ENCODE peak calls at places on chromosome 12, in nine cellular contexts. A, C, V, U, H, Q, T, L and Z are unnamed samples.

GRCh38 chr12:102896067-102896466 is 21.0 kb downstream of the PAH start:
- DNase-seq in A (no peak), C (no peak), V (no peak), U (no peak), H (no peak), Q (no peak), T (no peak), L (no peak), Z (no peak)

GRCh38 chr12:78406776-78407335 is 457.7 kb upstream of the SYT1 start:
- DNase-seq in A (no peak), C (no peak), V (no peak), U (no peak), H (no peak), Q (no peak), T (no peak), L (no peak), Z (no peak)

GRCh38 chr12:16939871-16940306 is 333.9 kb upstream of the LMO3 start:
- DNase-seq in A (no peak), C (peak), V (peak), U (no peak), H (no peak), Q (no peak), T (peak), L (peak), Z (no peak)

GRCh38 chr12:6608592-6609311 is 1.6 kb upstream of the CHD4 start:
- DNase-seq in A (no peak), C (no peak), V (no peak), U (peak), H (peak), Q (no peak), T (peak), L (peak), Z (peak)

GRCh38 chr12:55717397-55718007 is 1.7 kb downstream of the BLOC1S1 start:
- DNase-seq in A (no peak), C (no peak), V (no peak), U (no peak), H (no peak), Q (no peak), T (no peak), L (no peak), Z (no peak)

GRCh38 chr12:74144396-74144795 is 393.2 kb upstream of the ATXN7L3B start:
- DNase-seq in A (no peak), C (no peak), V (no peak), U (no peak), H (no peak), Q (no peak), T (no peak), L (no peak), Z (no peak)

GRCh38 chr12:115132145-115132544 is 448.2 kb upstream of the TBX3 start:
- DNase-seq in A (no peak), C (no peak), V (no peak), U (no peak), H (no peak), Q (no peak), T (no peak), L (no peak), Z (no peak)

GRCh38 chr12:4280351-4281163 is 7.0 kb downstream of the CCND2 start:
- DNase-seq in A (no peak), C (no peak), V (peak), U (peak), H (peak), Q (peak), T (no peak), L (no peak), Z (no peak)

GRCh38 chr12:95611676-95612309 is 60.5 kb upstream of the USP44 start:
- DNase-seq in A (no peak), C (no peak), V (no peak), U (no peak), H (no peak), Q (no peak), T (peak), L (peak), Z (no peak)

GRCh38 chr12:121123488-121123887 is 9.2 kb upstream of the P2RX7 start:
- DNase-seq in A (no peak), C (no peak), V (no peak), U (no peak), H (no peak), Q (no peak), T (no peak), L (no peak), Z (no peak)

GRCh38 chr12:57840701-57841100 is 5.8 kb downstream of the CTDSP2 start:
- DNase-seq in A (peak), C (peak), V (no peak), U (no peak), H (no peak), Q (no peak), T (peak), L (no peak), Z (no peak)

GRCh38 chr12:55996715-55997534 is at the start of gene SUOX:
- DNase-seq in A (peak), C (peak), V (peak), U (peak), H (peak), Q (peak), T (peak), L (peak), Z (peak)

GRCh38 chr12:11638271-11638916 is 11.1 kb upstream of the ETV6 start:
- DNase-seq in A (no peak), C (no peak), V (peak), U (no peak), H (no peak), Q (no peak), T (no peak), L (no peak), Z (no peak)

GRCh38 chr12:108037960-108038359 is 91.1 kb upstream of the WSCD2 start:
- DNase-seq in A (no peak), C (no peak), V (no peak), U (no peak), H (no peak), Q (no peak), T (no peak), L (no peak), Z (no peak)

GRCh38 chr12:4769073-4769472 is 48.9 kb downstream of the GALNT8 start:
- DNase-seq in A (no peak), C (no peak), V (no peak), U (no peak), H (no peak), Q (no peak), T (no peak), L (no peak), Z (no peak)

GRCh38 chr12:75632452-75632851 is 121.0 kb upstream of the KRR1 start:
- DNase-seq in A (no peak), C (no peak), V (no peak), U (no peak), H (no peak), Q (no peak), T (no peak), L (no peak), Z (no peak)

GRCh38 chr12:81245918-81246611 is 168.2 kb downstream of the ACSS3 start:
- DNase-seq in A (no peak), C (no peak), V (peak), U (no peak), H (no peak), Q (no peak), T (no peak), L (no peak), Z (no peak)

GRCh38 chr12:132501189-132501940 is 11.4 kb downstream of the FBRSL1 start:
- DNase-seq in A (no peak), C (no peak), V (no peak), U (no peak), H (no peak), Q (peak), T (no peak), L (no peak), Z (no peak)

GRCh38 chr12:41067941-41068645 is 120.0 kb upstream of the PDZRN4 start:
- DNase-seq in A (no peak), C (no peak), V (no peak), U (no peak), H (no peak), Q (no peak), T (no peak), L (peak), Z (no peak)

GRCh38 chr12:118307069-118307954 is 65.4 kb downstream of the TAOK3 start:
- DNase-seq in A (no peak), C (no peak), V (no peak), U (no peak), H (no peak), Q (no peak), T (no peak), L (peak), Z (no peak)

GRCh38 chr12:19972325-19973288 is 395.7 kb upstream of the PDE3A start:
- DNase-seq in A (no peak), C (no peak), V (no peak), U (no peak), H (no peak), Q (no peak), T (no peak), L (no peak), Z (no peak)

GRCh38 chr12:56517854-56518253 is 3.8 kb upstream of the RBMS2 start:
- DNase-seq in A (no peak), C (no peak), V (no peak), U (no peak), H (no peak), Q (no peak), T (peak), L (no peak), Z (no peak)

GRCh38 chr12:3837049-3837448 is 36.1 kb downstream of the PARP11 start:
- DNase-seq in A (no peak), C (no peak), V (no peak), U (no peak), H (no peak), Q (no peak), T (no peak), L (no peak), Z (no peak)

GRCh38 chr12:47991106-47991550 is 13.1 kb downstream of the COL2A1 start:
- DNase-seq in A (no peak), C (no peak), V (no peak), U (peak), H (no peak), Q (no peak), T (no peak), L (no peak), Z (peak)

GRCh38 chr12:98669751-98670150 is 24.7 kb downstream of the APAF1 start:
- DNase-seq in A (no peak), C (no peak), V (no peak), U (no peak), H (no peak), Q (no peak), T (no peak), L (no peak), Z (no peak)

GRCh38 chr12:30700216-30700900 is 4.7 kb upstream of the IPO8 start:
- DNase-seq in A (no peak), C (no peak), V (no peak), U (no peak), H (no peak), Q (no peak), T (no peak), L (no peak), Z (no peak)

GRCh38 chr12:132264086-132265010 is 65.0 kb downstream of the GALNT9 start:
- DNase-seq in A (no peak), C (no peak), V (no peak), U (no peak), H (no peak), Q (peak), T (no peak), L (no peak), Z (no peak)

GRCh38 chr12:93895096-93895460 is 217.9 kb downstream of the CRADD start:
- DNase-seq in A (no peak), C (no peak), V (peak), U (no peak), H (no peak), Q (no peak), T (no peak), L (no peak), Z (no peak)

GRCh38 chr12:123148223-123148622 is 2.7 kb downstream of the PITPNM2 start:
- DNase-seq in A (no peak), C (no peak), V (no peak), U (no peak), H (no peak), Q (no peak), T (no peak), L (no peak), Z (peak)

GRCh38 chr12:71046215-71046614 is 111.6 kb downstream of the TSPAN8 start:
- DNase-seq in A (no peak), C (no peak), V (no peak), U (no peak), H (no peak), Q (no peak), T (no peak), L (peak), Z (no peak)

GRCh38 chr12:19847294-19848059 is 408.2 kb downstream of the AEBP2 start:
- DNase-seq in A (no peak), C (no peak), V (no peak), U (no peak), H (peak), Q (no peak), T (no peak), L (no peak), Z (no peak)

GRCh38 chr12:44774815-44775411 is 101.2 kb downstream of the NELL2 start:
- DNase-seq in A (peak), C (peak), V (peak), U (no peak), H (no peak), Q (no peak), T (peak), L (peak), Z (no peak)

GRCh38 chr12:19830461-19830860 is 391.2 kb downstream of the AEBP2 start:
- DNase-seq in A (no peak), C (no peak), V (no peak), U (no peak), H (no peak), Q (no peak), T (no peak), L (no peak), Z (no peak)

GRCh38 chr12:67512061-67512460 is 136.5 kb upstream of the DYRK2 start:
- DNase-seq in A (no peak), C (no peak), V (no peak), U (no peak), H (no peak), Q (no peak), T (no peak), L (no peak), Z (no peak)

GRCh38 chr12:120110550-120111501 is 5.7 kb downstream of the RAB35 start:
- DNase-seq in A (no peak), C (peak), V (peak), U (peak), H (no peak), Q (no peak), T (no peak), L (no peak), Z (no peak)

GRCh38 chr12:65632131-65632855 is 192.0 kb upstream of the HMGA2 start:
- DNase-seq in A (no peak), C (no peak), V (no peak), U (no peak), H (no peak), Q (no peak), T (no peak), L (no peak), Z (no peak)

GRCh38 chr12:13000616-13000934 is 510 bp upstream of the HEBP1 start:
- DNase-seq in A (no peak), C (no peak), V (no peak), U (no peak), H (no peak), Q (no peak), T (no peak), L (peak), Z (no peak)

DNA sequence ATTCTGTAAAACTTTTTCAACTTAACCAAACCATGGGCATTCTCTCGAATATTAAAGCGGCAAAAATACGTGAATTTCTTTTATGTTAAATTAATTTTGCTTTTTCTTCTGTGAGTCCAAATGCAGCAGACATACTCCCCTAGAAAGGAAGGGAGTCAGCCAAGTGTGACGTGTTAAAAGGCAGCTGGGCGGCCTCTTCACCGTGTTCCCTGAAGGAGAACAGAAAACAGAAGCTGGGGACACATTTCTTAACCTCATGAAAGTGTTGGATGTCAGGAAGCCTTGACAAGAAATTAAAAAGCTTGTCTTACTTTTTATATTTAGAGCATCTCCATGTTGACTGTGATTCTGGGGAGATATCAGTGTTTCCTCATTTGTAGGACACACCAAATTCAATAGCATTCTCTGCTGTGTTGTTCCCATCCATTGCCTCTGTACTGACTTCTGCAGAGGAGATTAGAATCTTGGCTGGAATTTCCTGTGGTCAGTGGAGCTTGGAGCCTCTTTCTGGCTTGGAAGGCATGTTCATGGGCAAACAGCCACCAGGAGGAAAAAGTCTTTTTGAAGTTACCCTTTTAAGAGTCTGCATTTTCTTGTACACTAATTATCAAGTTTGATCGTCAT is 93.7 kb downstream of the RMST start:
- DNase-seq in A (no peak), C (peak), V (no peak), U (no peak), H (no peak), Q (no peak), T (peak), L (no peak), Z (no peak)
- TF ChIP-seq CTCF in A (no peak), C (no peak), V (no peak), U (no peak), H (no peak), Q (peak), T (no peak), L (no peak), Z (no peak)

DNA sequence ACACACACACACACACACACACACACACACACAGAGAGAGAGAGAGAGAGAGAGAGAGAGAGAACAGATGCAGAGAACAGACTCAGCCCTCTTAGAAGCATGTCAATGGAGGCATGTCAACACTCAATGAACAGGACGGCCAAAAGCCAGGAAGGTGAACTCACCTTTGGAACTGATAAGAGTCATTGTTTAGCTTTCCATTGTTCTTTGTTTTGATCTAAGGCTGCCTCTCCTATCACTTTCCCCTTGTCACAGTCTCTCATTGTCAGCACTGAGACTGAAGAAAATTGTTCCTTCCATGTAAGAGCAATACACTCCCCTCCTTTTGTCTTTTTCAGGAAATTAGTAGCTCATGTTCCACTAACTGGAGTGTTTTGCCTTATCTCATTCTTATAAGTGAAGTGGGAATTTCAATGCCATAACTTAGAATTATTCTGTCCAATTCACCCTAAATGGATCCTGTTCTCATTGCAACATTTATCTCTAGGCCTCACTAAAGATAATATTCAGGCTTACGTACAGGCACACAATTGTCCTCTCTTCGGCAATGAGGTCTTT is 218.0 kb downstream of the DUSP6 start:
- DNase-seq in A (no peak), C (peak), V (no peak), U (no peak), H (no peak), Q (no peak), T (peak), L (no peak), Z (no peak)
- TF ChIP-seq EP300 in A (no peak), C (no peak), V (no peak), U (no peak), H (no peak), Q (no peak), T (no peak), L (no peak), Z (no peak)

GRCh38 chr12:49664167-49664566 is 40.8 kb downstream of the PRPF40B start:
- DNase-seq in A (no peak), C (no peak), V (no peak), U (no peak), H (no peak), Q (no peak), T (no peak), L (no peak), Z (no peak)

GRCh38 chr12:49661191-49661590 is 37.8 kb downstream of the PRPF40B start:
- DNase-seq in A (no peak), C (no peak), V (no peak), U (no peak), H (no peak), Q (no peak), T (no peak), L (no peak), Z (no peak)

GRCh38 chr12:49664591-49665146 is 41.3 kb downstream of the PRPF40B start:
- DNase-seq in A (no peak), C (no peak), V (no peak), U (no peak), H (no peak), Q (no peak), T (no peak), L (no peak), Z (no peak)

GRCh38 chr12:49665384-49665783 is 41.8 kb downstream of the FMNL3 start:
- DNase-seq in A (no peak), C (no peak), V (no peak), U (no peak), H (no peak), Q (no peak), T (no peak), L (no peak), Z (no peak)

DNA sequence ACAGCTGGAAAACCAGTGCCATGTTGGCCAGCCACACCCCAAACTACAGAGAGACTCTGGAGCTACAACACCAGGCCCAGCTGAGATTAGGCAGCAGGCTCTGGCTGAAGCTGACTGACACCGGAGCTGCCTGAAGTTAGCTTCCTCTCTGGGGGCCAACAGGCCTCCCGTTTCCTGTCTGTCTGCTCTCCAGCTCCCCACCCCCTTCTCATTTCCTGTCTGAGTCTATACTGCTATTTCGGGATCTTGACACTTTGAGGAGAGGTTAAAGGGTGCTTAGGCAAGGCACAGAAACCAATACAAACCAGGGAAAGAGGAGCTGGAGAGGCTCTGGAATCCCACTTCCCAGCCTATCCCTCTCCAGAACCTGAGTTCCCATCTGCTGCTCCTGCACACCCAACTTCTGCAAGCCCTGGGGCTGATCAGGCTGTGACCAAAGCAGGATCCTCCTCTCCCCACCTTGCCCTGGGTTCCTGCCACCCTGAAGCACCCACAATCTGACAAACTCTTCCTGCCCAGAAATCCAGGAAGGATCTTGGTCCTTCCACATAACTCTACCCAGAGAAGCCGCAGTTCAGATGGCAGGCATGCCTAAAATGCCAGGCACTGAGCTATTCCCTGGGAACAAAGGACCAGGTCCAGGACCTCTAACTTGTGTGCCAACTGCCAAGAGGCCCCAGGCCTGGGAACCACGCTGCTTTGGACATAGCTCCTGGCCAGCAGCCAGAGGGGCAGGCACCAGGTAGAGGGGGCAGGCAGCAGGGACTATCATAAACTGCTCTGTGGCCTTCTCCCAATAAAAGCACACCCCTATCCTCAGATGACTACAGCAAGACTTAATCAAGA is 39.9 kb downstream of the PRPF40B start:
- DNase-seq in A (peak), C (no peak), V (no peak), U (peak), H (peak), Q (no peak), T (peak), L (no peak), Z (no peak)
- TF ChIP-seq POLR2A in A (no peak), C (no peak), V (no peak), U (no peak), H (no peak), Q (no peak), T (no peak), L (no peak), Z (no peak)

DNA sequence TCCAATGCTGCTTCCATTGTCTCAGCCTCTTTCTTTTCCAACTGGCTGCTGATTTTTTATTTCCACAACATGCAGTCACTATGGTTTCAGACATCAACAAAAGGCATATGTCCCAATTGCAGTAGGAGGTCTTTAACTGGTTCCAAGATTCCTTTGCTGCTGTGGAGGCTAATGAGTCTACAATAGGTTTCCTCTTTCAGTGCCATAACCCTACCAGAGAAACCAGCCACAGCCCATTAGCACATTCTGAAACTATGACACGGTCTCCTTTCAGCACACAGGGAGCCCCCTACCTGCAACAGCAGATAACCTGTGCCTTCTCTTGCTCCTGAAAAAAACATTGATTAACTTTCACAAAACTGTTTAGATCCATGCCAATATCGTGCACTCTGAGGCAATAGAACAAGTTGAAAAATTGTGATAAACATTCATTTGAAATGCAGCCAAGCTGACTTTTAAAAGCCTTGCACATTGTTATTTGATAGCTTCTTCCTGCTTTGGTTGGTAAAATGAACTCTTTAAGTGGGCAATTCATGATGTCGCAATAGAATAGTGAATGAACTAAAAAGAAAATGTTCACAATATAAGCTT is 32.4 kb downstream of the PLEKHG7 start:
- DNase-seq in A (no peak), C (no peak), V (no peak), U (no peak), H (no peak), Q (no peak), T (no peak), L (peak), Z (no peak)
- TF ChIP-seq CTCF in A (no peak), C (no peak), V (no peak), U (no peak), H (no peak), Q (no peak), T (no peak), L (no peak), Z (no peak)